ENCODE peak calls at places on chromosomes 16 and 17, in eight cellular contexts. G is upper lobe of right lung; E is stimulated activated naive CD8-positive, alpha-beta T cell treated with anti-CD3 and anti-CD28 coated beads, Interleukin-15, Interleukin-2, amounts not matched to agents 100 U/mL and 50 U/mL, for 24 hours; V is GM13976; R is AG09319; M is posterior cingulate gyrus; Y is NCI-H1436 treated with DMSO at 0.1 percent for 48 hours; T is HTR-8/SVneo. O is an unnamed sample.

GRCh38 chr17:27489045-27489715 is 32.9 kb downstream of the KSR1 start:
- DNase-seq in Y (no peak), T (peak; percentile 58), G (peak; percentile 89), E (no peak), V (no peak), R (peak; percentile 42), M (no peak), O (peak; percentile 61)

GRCh38 chr17:74272731-74273201 is 1.3 kb upstream of the DNAI2 start:
- DNase-seq in Y (no peak), T (no peak), R (no peak), V (no peak), E (no peak), G (no peak), M (no peak), O (no peak)

GRCh38 chr16:74842413-74842812 is 67.8 kb upstream of the FA2H start:
- DNase-seq in T (no peak), V (no peak), G (no peak), R (no peak), Y (no peak), M (no peak), E (no peak), O (no peak)

GRCh38 chr16:2160915-2161551 is 5.5 kb downstream of the TRAF7 start:
- DNase-seq in G (no peak), R (no peak), M (no peak), E (no peak), T (no peak), V (peak; percentile 72), Y (no peak), O (no peak)

GRCh38 chr17:12024332-12024731 is 3.7 kb downstream of the MAP2K4 start:
- DNase-seq in Y (no peak), M (no peak), R (no peak), T (peak; percentile 10), E (no peak), G (no peak), V (no peak), O (no peak)

GRCh38 chr16:28202147-28202746 is 9.5 kb downstream of the XPO6 start:
- DNase-seq in V (peak; percentile 47), G (no peak), M (no peak), R (no peak), Y (no peak), E (peak; percentile 42), T (no peak), O (peak; percentile 52)

GRCh38 chr17:79633154-79633553 is 22.3 kb upstream of the RBFOX3 start:
- DNase-seq in T (no peak), V (no peak), R (no peak), Y (no peak), M (no peak), G (peak; percentile 48), E (no peak), O (no peak)

GRCh38 chr17:80414508-80414802 is 512 bp upstream of the ENDOV start:
- DNase-seq in R (no peak), V (no peak), E (peak; percentile 16), T (peak; percentile 30), Y (no peak), G (no peak), M (no peak), O (peak; percentile 25)

GRCh38 chr17:5759501-5759925 is 175.2 kb upstream of the NLRP1 start:
- DNase-seq in M (no peak), R (no peak), E (no peak), V (no peak), Y (no peak), T (no peak), G (no peak), O (no peak)

GRCh38 chr16:27174798-27175197 is 28.5 kb upstream of the KDM8 start:
- DNase-seq in V (no peak), Y (no peak), M (no peak), T (peak; percentile 21), R (no peak), G (no peak), E (no peak), O (no peak)

GRCh38 chr17:66860204-66860603 is 25.3 kb downstream of the CACNG5 start:
- DNase-seq in Y (no peak), V (no peak), T (no peak), M (no peak), G (no peak), E (no peak), R (no peak), O (no peak)

GRCh38 chr17:66373944-66374817 is 71.8 kb downstream of the PRKCA start:
- DNase-seq in V (no peak), T (no peak), G (no peak), M (peak; percentile 37), R (no peak), E (peak; percentile 68), Y (peak; percentile 92), O (peak; percentile 84)

GRCh38 chr16:48250520-48251278 is 3.4 kb upstream of the ABCC11 start:
- DNase-seq in M (no peak), R (peak; percentile 16), G (no peak), T (no peak), Y (no peak), V (no peak), E (no peak), O (no peak)

GRCh38 chr16:81214745-81215166 is 23.7 kb upstream of the BCO1 start:
- DNase-seq in R (no peak), T (no peak), V (peak; percentile 46), M (no peak), E (no peak), G (no peak), Y (no peak), O (no peak)

GRCh38 chr16:53123753-53124152 is 69.0 kb downstream of the CHD9 start:
- DNase-seq in M (no peak), Y (no peak), R (no peak), G (no peak), E (no peak), V (no peak), T (no peak), O (no peak)

GRCh38 chr16:28537964-28538732 is 626 bp downstream of the NUPR1 start:
- DNase-seq in V (no peak), E (no peak), R (no peak), Y (no peak), M (no peak), T (no peak), G (peak; percentile 72), O (no peak)

GRCh38 chr16:71479420-71479819 is 9.7 kb downstream of the ZNF19 start:
- DNase-seq in G (no peak), Y (no peak), E (no peak), V (no peak), R (no peak), T (peak; percentile 45), M (no peak), O (peak; percentile 50)

GRCh38 chr17:29091591-29092291 is 48.8 kb downstream of the PIPOX start:
- DNase-seq in M (no peak), R (no peak), T (no peak), E (no peak), G (no peak), Y (peak; percentile 32), V (no peak), O (no peak)

GRCh38 chr16:65855171-65856145 is 511.0 kb upstream of the CDH5 start:
- DNase-seq in T (no peak), M (no peak), G (no peak), Y (no peak), R (no peak), V (no peak), E (no peak), O (no peak)

O was measured in NB4.